ENCODE peak calls at places on chromosomes 11 and 22, in seven cellular contexts. P is heart left ventricle, C is colonic mucosa, U is GM23338, O is uterus, I is ascending aorta, S is cardiac muscle cell. N is an unnamed sample. For H3K4me1, the result is how much of the 10 kb centered on the place peaks cover.

GRCh38 chr11:118913411-118914125 is 12.2 kb downstream of the BCL9L start:
- DNase-seq in O (peak), I (no peak), U (no peak), C (no peak), S (no peak), P (no peak), N (no peak)

GRCh38 chr11:11075515-11076171 is 217.8 kb upstream of the ZBED5 start:
- DNase-seq in C (no peak), S (peak), I (no peak), U (peak), O (no peak), P (no peak), N (no peak)

GRCh38 chr11:11748706-11749365 is 92.9 kb upstream of the USP47 start:
- DNase-seq in C (no peak), U (no peak), I (no peak), O (no peak), S (no peak), P (no peak), N (no peak)

GRCh38 chr11:71988050-71988449 is 10.7 kb upstream of the IL18BP start:
- DNase-seq in U (no peak), C (no peak), O (peak), S (no peak), I (no peak), P (no peak), N (no peak)

GRCh38 chr22:19750666-19751490 is 9.7 kb upstream of the TBX1 start:
- DNase-seq in U (no peak), S (no peak), C (no peak), P (no peak), O (no peak), I (no peak), N (no peak)

GRCh38 chr11:44982496-44983062 is 31.9 kb upstream of the TP53I11 start:
- DNase-seq in P (no peak), U (no peak), S (no peak), O (no peak), I (no peak), C (no peak), N (no peak)

GRCh38 chr11:9120659-9121350 is 29.4 kb upstream of the SCUBE2 start:
- DNase-seq in I (no peak), C (no peak), S (peak), P (no peak), O (no peak), U (peak), N (peak)

GRCh38 chr22:37638351-37639069 is 959 bp upstream of the SH3BP1 start:
- DNase-seq in I (no peak), C (peak), O (no peak), S (no peak), P (no peak), U (no peak), N (no peak)

GRCh38 chr11:119100960-119101349 is 698 bp downstream of the DPAGT1 start:
- DNase-seq in C (no peak), I (no peak), S (no peak), O (no peak), P (no peak), U (peak), N (no peak)

GRCh38 chr11:45227836-45228235 is 58.3 kb downstream of the SYT13 start:
- DNase-seq in U (no peak), C (no peak), I (no peak), O (no peak), P (no peak), S (no peak), N (no peak)

GRCh38 chr22:32208681-32209080 is 3.8 kb upstream of the RFPL2 start:
- DNase-seq in P (no peak), S (no peak), U (no peak), I (no peak), C (no peak), O (no peak), N (no peak)

GRCh38 chr11:18775492-18776292 is 15.9 kb downstream of the PTPN5 start:
- DNase-seq in P (peak), U (peak), O (no peak), I (no peak), S (peak), C (peak), N (peak)

GRCh38 chr11:128520206-128520885 is 67.0 kb downstream of the ETS1 start:
- DNase-seq in U (no peak), C (no peak), P (no peak), I (no peak), S (no peak), O (no peak), N (no peak)
- H3K4me3 ChIP-seq in U (peak), C (peak), P (peak), I (peak), S (peak), O (peak), N (no peak)

DNA sequence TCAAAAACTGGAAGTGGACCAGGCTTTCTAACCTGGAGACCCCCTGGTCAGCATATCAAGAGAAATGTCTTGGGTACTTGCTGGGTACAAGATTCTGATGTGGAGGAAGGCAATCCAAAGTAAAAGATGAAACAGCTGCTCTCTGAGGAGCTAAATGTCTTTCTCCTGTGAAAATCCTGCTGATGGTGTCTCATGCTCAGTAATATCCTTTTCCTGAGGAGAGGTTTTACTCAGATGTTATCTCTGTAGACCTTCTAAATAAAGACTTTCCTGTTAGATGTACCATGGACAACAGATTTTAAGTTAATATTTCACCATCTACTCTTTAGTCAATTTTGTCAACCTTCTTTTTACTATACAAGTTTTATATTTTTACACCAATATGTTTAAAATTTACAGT is 62.9 kb downstream of the FAM83F start:
- DNase-seq in O (no peak), P (no peak), U (no peak), C (no peak), S (no peak), I (no peak), N (no peak)
- H3K4me1 ChIP-seq in O (under half), P (under half), U (half or more), C (under half), S (under half), I (under half), N (under half)

DNA sequence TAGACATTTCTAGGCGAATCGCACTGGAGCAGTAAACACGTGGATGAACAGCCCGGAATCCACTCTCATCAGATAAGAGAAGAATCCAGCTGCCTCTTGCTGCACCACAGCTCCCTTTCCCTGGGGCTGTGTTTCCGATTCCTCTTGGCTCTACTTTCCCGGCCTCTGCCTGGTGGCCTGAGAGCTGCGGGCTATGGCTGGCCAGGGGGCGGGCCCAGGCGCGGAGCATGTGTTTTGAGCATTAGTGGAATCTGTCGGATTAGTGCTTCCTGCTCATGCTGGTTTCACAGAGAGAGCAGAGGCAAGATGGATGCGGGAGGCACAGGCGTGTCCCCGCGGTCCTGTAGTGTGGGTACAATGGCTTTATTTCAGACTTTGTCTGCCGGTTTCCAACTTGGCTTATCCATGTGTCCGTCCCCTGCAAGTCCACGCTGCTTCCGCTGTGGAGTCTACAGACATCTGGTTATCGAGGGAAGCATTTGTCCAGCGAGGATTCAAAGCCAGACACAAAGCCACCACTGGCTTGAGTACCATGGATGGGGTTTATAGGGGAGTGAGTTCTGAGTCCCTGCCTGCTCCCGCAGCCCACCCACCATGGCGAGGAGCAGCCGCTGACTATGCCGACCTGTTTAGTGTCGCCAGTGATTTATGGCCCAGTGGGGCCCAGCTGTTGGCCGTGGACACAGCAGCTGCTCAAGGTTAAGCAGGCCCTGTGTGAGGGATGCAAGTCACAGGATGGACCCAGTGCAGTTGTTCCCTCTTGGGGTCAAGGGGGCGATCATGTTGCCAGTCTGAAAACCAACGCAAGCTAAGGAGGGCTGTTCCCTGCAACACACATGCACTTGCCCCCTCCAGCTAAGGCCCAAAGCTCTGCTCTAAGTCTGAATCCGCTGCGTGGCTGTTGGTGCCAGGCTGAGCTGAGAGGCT is 43.3 kb upstream of the EP300 start:
- DNase-seq in U (peak), C (peak), S (peak), O (peak), P (peak), I (no peak), N (peak)
- H3K4me3 ChIP-seq in U (no peak), C (no peak), S (no peak), O (peak), P (no peak), I (peak), N (no peak)

GRCh38 chr11:64857485-64857884 is 13.0 kb upstream of the CDC42BPG start:
- DNase-seq in P (no peak), I (no peak), S (no peak), C (no peak), U (no peak), O (no peak), N (no peak)
- H3K4me1 ChIP-seq in P (half or more), I (half or more), S (under half), C (under half), U (under half), O (under half), N (under half)

GRCh38 chr11:124195419-124195734 is 12.2 kb downstream of the OR10D3 start:
- DNase-seq in P (no peak), C (no peak), U (no peak), O (no peak), S (no peak), I (no peak), N (no peak)

GRCh38 chr11:124194696-124195418 is 11.7 kb downstream of the OR10D3 start:
- DNase-seq in C (peak), S (peak), O (no peak), P (no peak), I (peak), U (peak), N (peak)

GRCh38 chr11:124194283-124194682 is 11.1 kb downstream of the OR10D3 start:
- DNase-seq in O (no peak), P (no peak), U (no peak), S (no peak), I (no peak), C (no peak), N (no peak)

GRCh38 chr11:124197999-124198398 is 14.9 kb downstream of the OR10D3 start:
- DNase-seq in P (no peak), O (no peak), U (no peak), S (no peak), C (no peak), I (no peak), N (no peak)

GRCh38 chr11:124193221-124193945 is 10.2 kb downstream of the OR10D3 start:
- DNase-seq in I (no peak), P (no peak), O (no peak), C (no peak), U (peak), S (no peak), N (no peak)
- H3K4me3 ChIP-seq in I (no peak), P (no peak), O (no peak), C (no peak), U (no peak), S (no peak), N (no peak)

GRCh38 chr11:32312865-32313403 is 122.4 kb downstream of the WT1 start:
- DNase-seq in S (peak), O (peak), P (no peak), I (no peak), U (peak), C (peak), N (no peak)
- H3K4me1 ChIP-seq in S (under half), O (under half), P (under half), I (under half), U (under half), C (under half), N (under half)